ENCODE peak calls at places on chromosomes 6 and 20, in six cellular contexts. Y, G, J, E, S and H are unnamed samples. For H3K27me3, the result is how much of the 10 kb centered on the place peaks cover.

GRCh38 chr20:43430265-43430664 is 27.4 kb upstream of the SRSF6 start:
- DNase-seq in Y (peak), G (no peak), J (no peak), E (no peak), S (no peak), H (no peak)

GRCh38 chr6:90151827-90152449 is 144.7 kb downstream of the BACH2 start:
- DNase-seq in Y (no peak), G (no peak), J (no peak), E (no peak), S (no peak), H (no peak)

GRCh38 chr6:167975449-167975848 is 22.0 kb upstream of the KIF25 start:
- DNase-seq in Y (no peak), G (no peak), J (no peak), E (no peak), S (no peak), H (no peak)

GRCh38 chr6:154370545-154370944 is 13.9 kb upstream of the IPCEF1 start:
- DNase-seq in Y (no peak), G (no peak), J (no peak), E (no peak), S (peak), H (no peak)

GRCh38 chr6:143027058-143027457 is 33.6 kb upstream of the AIG1 start:
- DNase-seq in Y (no peak), G (peak), J (peak), E (no peak), S (peak), H (no peak)

GRCh38 chr6:168765710-168766109 is 324.7 kb downstream of the SMOC2 start:
- DNase-seq in Y (no peak), G (no peak), J (no peak), E (no peak), S (no peak), H (no peak)

GRCh38 chr20:43584448-43585138 is 6.1 kb upstream of the IFT52 start:
- DNase-seq in Y (no peak), G (no peak), J (no peak), E (no peak), S (no peak), H (no peak)

GRCh38 chr6:136445063-136445462 is 105.2 kb downstream of the MAP7 start:
- DNase-seq in Y (no peak), G (no peak), J (no peak), E (no peak), S (no peak), H (no peak)

GRCh38 chr6:13760948-13761347 is 49.3 kb upstream of the RANBP9 start:
- DNase-seq in Y (peak), G (no peak), J (no peak), E (no peak), S (no peak), H (no peak)

GRCh38 chr6:134674562-134674961 is 275.3 kb downstream of the ALDH8A1 start:
- DNase-seq in Y (no peak), G (no peak), J (no peak), E (no peak), S (no peak), H (no peak)

GRCh38 chr6:143187173-143187908 is 126.7 kb downstream of the AIG1 start:
- DNase-seq in Y (no peak), G (no peak), J (no peak), E (no peak), S (no peak), H (no peak)

GRCh38 chr6:170182093-170182780 is 108.6 kb downstream of the DLL1 start:
- DNase-seq in Y (no peak), G (no peak), J (no peak), E (no peak), S (no peak), H (no peak)

GRCh38 chr6:16238057-16238657 is at the start of gene GMPR:
- DNase-seq in Y (peak), G (peak), J (peak), E (peak), S (peak), H (no peak)

GRCh38 chr6:149152521-149152920 is 165.0 kb upstream of the TAB2 start:
- DNase-seq in Y (no peak), G (no peak), J (no peak), E (no peak), S (no peak), H (no peak)

GRCh38 chr6:108982154-108983113 is 112.2 kb downstream of the SESN1 start:
- DNase-seq in Y (no peak), G (no peak), J (no peak), E (no peak), S (no peak), H (no peak)

GRCh38 chr20:37336369-37337207 is 9.4 kb upstream of the SRC start:
- DNase-seq in Y (no peak), G (peak), J (peak), E (no peak), S (no peak), H (no peak)

GRCh38 chr20:24586523-24586840 is 117.1 kb downstream of the SYNDIG1 start:
- DNase-seq in Y (no peak), G (no peak), J (no peak), E (no peak), S (no peak), H (no peak)

GRCh38 chr6:10210052-10210451 is 204.8 kb downstream of the TFAP2A start:
- DNase-seq in Y (no peak), G (no peak), J (no peak), E (no peak), S (no peak), H (no peak)

GRCh38 chr20:43682446-43682845 is 15.5 kb downstream of the MYBL2 start:
- DNase-seq in Y (no peak), G (no peak), J (no peak), E (no peak), S (peak), H (no peak)

GRCh38 chr20:12740647-12741046 is 268.1 kb upstream of the SPTLC3 start:
- DNase-seq in Y (no peak), G (no peak), J (no peak), E (no peak), S (no peak), H (no peak)

GRCh38 chr6:128807577-128807976 is 75.4 kb upstream of the LAMA2 start:
- DNase-seq in Y (no peak), G (no peak), J (no peak), E (no peak), S (no peak), H (no peak)

GRCh38 chr6:160793652-160794051 is 91.6 kb downstream of the PLG start:
- DNase-seq in Y (no peak), G (no peak), J (no peak), E (no peak), S (no peak), H (no peak)

GRCh38 chr6:167735498-167736201 is 91.1 kb upstream of the AFDN start:
- DNase-seq in Y (no peak), G (no peak), J (no peak), E (no peak), S (no peak), H (no peak)

GRCh38 chr20:61780066-61780465 is 285.6 kb downstream of the TAF4 start:
- DNase-seq in Y (no peak), G (peak), J (no peak), E (no peak), S (no peak), H (no peak)

GRCh38 chr6:37119387-37119886 is 50.5 kb upstream of the PIM1 start:
- DNase-seq in Y (no peak), G (no peak), J (no peak), E (no peak), S (no peak), H (no peak)

GRCh38 chr6:35489995-35490791 is 6.7 kb downstream of the TEAD3 start:
- DNase-seq in Y (peak), G (peak), J (peak), E (peak), S (peak), H (no peak)

GRCh38 chr6:45419574-45420082 is 41.9 kb upstream of the SUPT3H start:
- DNase-seq in Y (no peak), G (peak), J (peak), E (peak), S (peak), H (peak)

GRCh38 chr20:33332905-33333456 is 50.0 kb downstream of the BPIFB1 start:
- DNase-seq in Y (no peak), G (no peak), J (no peak), E (no peak), S (no peak), H (no peak)

GRCh38 chr20:33325350-33325749 is 42.3 kb downstream of the BPIFB1 start:
- DNase-seq in Y (no peak), G (no peak), J (no peak), E (no peak), S (no peak), H (no peak)

GRCh38 chr20:33328738-33329137 is 45.7 kb downstream of the BPIFB1 start:
- DNase-seq in Y (no peak), G (no peak), J (no peak), E (no peak), S (no peak), H (no peak)

GRCh38 chr20:33323236-33323635 is 40.2 kb downstream of the BPIFB1 start:
- DNase-seq in Y (no peak), G (no peak), J (no peak), E (no peak), S (no peak), H (no peak)

GRCh38 chr20:33328157-33328556 is 45.1 kb downstream of the BPIFB1 start:
- DNase-seq in Y (no peak), G (no peak), J (no peak), E (no peak), S (no peak), H (no peak)
- H3K27me3 ChIP-seq in Y (under half), G (under half), J (under half), E (under half), S (under half), H (under half)

GRCh38 chr20:58623579-58624473 is 27.3 kb upstream of the STX16 start:
- DNase-seq in Y (peak), G (peak), J (peak), E (no peak), S (peak), H (peak)

GRCh38 chr20:58624687-58625086 is 26.4 kb upstream of the STX16 start:
- DNase-seq in Y (no peak), G (no peak), J (no peak), E (no peak), S (no peak), H (no peak)

GRCh38 chr20:58625585-58625984 is 25.5 kb upstream of the STX16 start:
- DNase-seq in Y (no peak), G (no peak), J (no peak), E (no peak), S (no peak), H (no peak)

GRCh38 chr20:58621906-58622548 is 29.1 kb upstream of the STX16 start:
- DNase-seq in Y (no peak), G (no peak), J (no peak), E (no peak), S (no peak), H (no peak)

GRCh38 chr20:58622671-58623578 is 28.2 kb upstream of the STX16 start:
- DNase-seq in Y (no peak), G (no peak), J (no peak), E (no peak), S (no peak), H (no peak)
- H3K27ac ChIP-seq in Y (no peak), G (no peak), J (no peak), E (no peak), S (no peak), H (no peak)

DNA sequence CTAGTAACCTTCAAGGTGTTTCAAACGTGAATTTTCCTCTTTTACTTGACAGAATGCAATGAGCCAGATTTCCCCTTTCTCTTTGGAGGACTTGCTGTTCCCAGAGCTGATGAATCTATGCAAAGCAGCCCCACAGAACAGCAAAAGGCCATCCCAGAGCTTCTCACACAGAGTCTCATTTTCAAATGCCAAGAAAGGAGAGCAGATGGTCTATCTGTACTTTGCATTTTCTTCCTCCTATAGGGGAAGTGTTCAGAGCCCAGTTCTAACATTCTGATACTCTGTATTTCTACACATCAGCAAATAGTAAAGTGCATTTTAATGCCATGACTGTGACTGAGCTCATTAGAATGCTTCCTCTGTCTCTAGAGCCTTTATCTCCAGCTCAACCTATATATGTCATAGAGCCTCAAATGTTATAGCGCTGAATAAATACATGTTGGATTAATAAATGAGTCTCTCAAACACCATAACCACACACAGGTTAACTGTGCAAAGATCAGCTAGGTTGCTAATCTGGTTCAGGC is 81.8 kb upstream of the EYA4 start:
- DNase-seq in Y (no peak), G (no peak), J (no peak), E (no peak), S (no peak), H (peak)
- H3K4me3 ChIP-seq in Y (no peak), G (no peak), J (no peak), E (no peak), S (no peak), H (no peak)

DNA sequence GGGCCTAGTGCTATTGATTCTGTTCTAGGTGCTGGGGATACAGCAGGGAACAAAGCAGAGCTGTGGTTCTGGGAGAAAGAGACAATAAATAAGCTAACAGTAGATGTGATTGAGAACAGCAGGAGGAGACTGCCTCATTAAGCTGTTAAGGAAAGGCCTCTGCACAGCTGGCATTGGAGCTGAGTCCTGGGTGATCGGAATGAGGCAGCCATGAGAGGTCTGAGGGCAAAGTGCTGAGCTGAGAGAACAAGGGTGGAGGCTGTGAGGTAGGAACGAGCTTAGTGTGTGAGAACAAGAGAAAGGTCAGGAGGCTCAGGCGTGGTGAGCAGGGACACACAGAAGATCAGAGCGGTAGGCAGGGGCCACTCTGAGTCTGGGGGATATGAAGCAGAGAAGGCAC is 18.3 kb downstream of the DDX27 start:
- DNase-seq in Y (no peak), G (peak), J (no peak), E (no peak), S (no peak), H (no peak)
- H3K27me3 ChIP-seq in Y (under half), G (under half), J (under half), E (under half), S (under half), H (under half)